ENCODE peak calls at places on chromosomes 4 and X, in five cellular contexts. M is tibial nerve, K is ovary, U is GM23338, W is HAP-1. I is an unnamed sample.

GRCh38 chr4:38235338-38235737 is 275.1 kb downstream of the PTTG2 start:
- DNase-seq in M (no peak), K (no peak), U (no peak), W (no peak), I (no peak)

GRCh38 chr4:90030953-90031352 is 96.2 kb upstream of the CCSER1 start:
- DNase-seq in M (no peak), K (no peak), U (peak; percentile 72), W (peak; percentile 31), I (no peak)

GRCh38 chr4:55612341-55612740 is 20.3 kb upstream of the PDCL2 start:
- DNase-seq in M (no peak), K (no peak), U (no peak), W (no peak), I (no peak)

GRCh38 chrX:69285401-69285871 is 120.2 kb upstream of the PJA1 start:
- DNase-seq in M (peak; percentile 25), K (peak; percentile 84), U (no peak), W (peak; percentile 74), I (peak; percentile 86)

GRCh38 chrX:46376246-46376885 is 168.9 kb downstream of the ZNF674 start:
- DNase-seq in M (no peak), K (no peak), U (peak; percentile 69), W (peak; percentile 61), I (no peak)

GRCh38 chrX:148691456-148691855 is 191.0 kb downstream of the AFF2 start:
- DNase-seq in M (no peak), K (no peak), U (no peak), W (no peak), I (no peak)

GRCh38 chrX:51332188-51332942 is at the start of gene NUDT10:
- DNase-seq in M (no peak), K (peak; percentile 76), U (peak; percentile 81), W (peak; percentile 94), I (peak; percentile 83)

GRCh38 chr4:184503869-184504300 is 29.5 kb upstream of the IRF2 start:
- DNase-seq in M (no peak), K (no peak), U (no peak), W (no peak), I (no peak)

GRCh38 chrX:24020280-24020876 is 6.6 kb downstream of the KLHL15 start:
- DNase-seq in M (no peak), K (no peak), U (no peak), W (no peak), I (no peak)

GRCh38 chr4:83782591-83782990 is 246.7 kb downstream of the GPAT3 start:
- DNase-seq in M (no peak), K (no peak), U (no peak), W (no peak), I (no peak)

GRCh38 chr4:152193059-152193458 is 342.8 kb downstream of the FBXW7 start:
- DNase-seq in M (no peak), K (no peak), U (no peak), W (no peak), I (no peak)

GRCh38 chrX:39866229-39866628 is 231.5 kb downstream of the BCOR start:
- DNase-seq in M (no peak), K (no peak), U (no peak), W (no peak), I (no peak)

GRCh38 chrX:131264665-131265064 is 24.4 kb downstream of the IGSF1 start:
- DNase-seq in M (no peak), K (no peak), U (no peak), W (no peak), I (peak; percentile 30)

GRCh38 chr4:153222162-153222789 is 18.0 kb downstream of the TRIM2 start:
- DNase-seq in M (peak; percentile 20), K (peak; percentile 68), U (peak; percentile 84), W (peak; percentile 87), I (peak; percentile 78)

GRCh38 chrX:145213504-145213903 is 33.8 kb upstream of the SPANXN1 start:
- DNase-seq in M (no peak), K (no peak), U (peak; percentile 17), W (peak; percentile 45), I (no peak)

GRCh38 chr4:113761682-113762060 is at the start of gene CAMK2D:
- DNase-seq in M (peak; percentile 66), K (peak; percentile 93), U (no peak), W (peak; percentile 92), I (peak; percentile 95)

GRCh38 chr4:150950657-150951056 is 64.4 kb downstream of the LRBA start:
- DNase-seq in M (no peak), K (no peak), U (no peak), W (no peak), I (no peak)

GRCh38 chrX:107574054-107574683 is 54.1 kb upstream of the PRPS1 start:
- DNase-seq in M (no peak), K (no peak), U (no peak), W (no peak), I (no peak)

GRCh38 chr4:152310223-152310622 is 225.7 kb downstream of the FBXW7 start:
- DNase-seq in M (no peak), K (no peak), U (peak; percentile 37), W (no peak), I (no peak)

GRCh38 chr4:144421839-144422565 is 224.0 kb upstream of the HHIP start:
- DNase-seq in M (no peak), K (no peak), U (peak; percentile 18), W (no peak), I (no peak)

GRCh38 chrX:1321689-1322088 is 14.9 kb upstream of the IL3RA start:
- DNase-seq in M (no peak), K (no peak), U (no peak), W (no peak), I (peak; percentile 6)

GRCh38 chr4:168741281-168742173 is 244.7 kb downstream of the PALLD start:
- DNase-seq in M (no peak), K (no peak), U (no peak), W (no peak), I (no peak)

GRCh38 chrX:40952855-40953254 is 132.4 kb upstream of the USP9X start:
- DNase-seq in M (no peak), K (no peak), U (no peak), W (no peak), I (no peak)

GRCh38 chrX:100745806-100746537 is 14.1 kb upstream of the SYTL4 start:
- DNase-seq in M (no peak), K (no peak), U (no peak), W (peak; percentile 85), I (no peak)

GRCh38 chr4:29829067-29829466 is 891.1 kb upstream of the PCDH7 start:
- DNase-seq in M (no peak), K (no peak), U (no peak), W (no peak), I (no peak)

GRCh38 chr4:25308266-25308665 is 4.3 kb upstream of the ZCCHC4 start:
- DNase-seq in M (no peak), K (no peak), U (no peak), W (no peak), I (no peak)

GRCh38 chr4:87912164-87913004 is 63.1 kb upstream of the SPP1 start:
- DNase-seq in M (no peak), K (no peak), U (no peak), W (no peak), I (no peak)

GRCh38 chr4:24248674-24249644 is 335.4 kb downstream of the DHX15 start:
- DNase-seq in M (no peak), K (no peak), U (no peak), W (no peak), I (peak; percentile 60)

GRCh38 chrX:87528487-87528886 is 10.9 kb downstream of the KLHL4 start:
- DNase-seq in M (no peak), K (no peak), U (peak; percentile 1), W (no peak), I (no peak)

GRCh38 chr4:182207806-182208483 is 35.3 kb upstream of the TENM3 start:
- DNase-seq in M (no peak), K (no peak), U (peak; percentile 41), W (peak; percentile 38), I (no peak)

GRCh38 chr4:43547560-43547959 is 655.0 kb downstream of the GRXCR1 start:
- DNase-seq in M (no peak), K (no peak), U (no peak), W (no peak), I (no peak)

GRCh38 chr4:139144161-139144859 is 32.7 kb downstream of the ELF2 start:
- DNase-seq in M (peak; percentile 27), K (no peak), U (peak; percentile 82), W (no peak), I (peak; percentile 40)

GRCh38 chr4:109921384-109921808 is 8.7 kb downstream of the EGF start:
- DNase-seq in M (no peak), K (no peak), U (peak; percentile 61), W (no peak), I (no peak)

GRCh38 chr4:7902826-7903225 is 36.8 kb downstream of the AFAP1 start:
- DNase-seq in M (no peak), K (no peak), U (no peak), W (no peak), I (no peak)

GRCh38 chr4:7903686-7904085 is 36.0 kb downstream of the AFAP1 start:
- DNase-seq in M (no peak), K (no peak), U (no peak), W (no peak), I (no peak)

GRCh38 chr4:7905461-7905915 is 34.2 kb downstream of the AFAP1 start:
- DNase-seq in M (peak; percentile 57), K (no peak), U (no peak), W (peak; percentile 50), I (no peak)

GRCh38 chr4:7904942-7905341 is 34.7 kb downstream of the AFAP1 start:
- DNase-seq in M (no peak), K (no peak), U (no peak), W (peak; percentile 48), I (no peak)

GRCh38 chr4:7904108-7904516 is 35.5 kb downstream of the AFAP1 start:
- DNase-seq in M (no peak), K (no peak), U (no peak), W (peak; percentile 60), I (peak; percentile 36)
- H3K4me1 ChIP-seq in M (no peaks in the 10 kb centered on the region), K (peaks cover 13% of the 10 kb centered on the region), U (peaks cover 82% of the 10 kb centered on the region), W (peaks cover 76% of the 10 kb centered on the region), I (peaks cover 20% of the 10 kb centered on the region)

GRCh38 chrX:104486691-104487090 is 79.3 kb upstream of the IL1RAPL2 start:
- DNase-seq in M (no peak), K (no peak), U (no peak), W (no peak), I (no peak)

DNA sequence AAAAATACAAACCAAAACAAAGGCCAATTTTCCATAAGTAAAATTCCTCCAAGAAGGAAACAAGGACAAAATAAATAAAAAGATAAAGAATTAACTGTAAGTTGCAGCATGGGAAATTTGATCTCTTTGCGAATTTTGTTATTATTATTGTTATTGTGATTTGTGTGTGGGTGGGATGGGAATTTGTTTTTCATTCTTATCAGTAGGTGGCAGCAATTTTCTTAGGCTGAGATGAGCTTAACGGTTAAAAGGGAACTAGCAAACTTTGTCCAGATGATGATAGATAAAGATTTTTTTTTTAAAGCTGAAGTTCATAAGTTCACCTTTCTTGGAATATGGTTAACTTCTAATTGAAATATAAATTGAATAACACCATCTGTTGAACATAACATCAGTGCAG is 83.2 kb upstream of the IL1RAPL2 start:
- DNase-seq in M (no peak), K (no peak), U (peak; percentile 30), W (no peak), I (no peak)
- H3K27me3 ChIP-seq in M (peaks cover 19% of the 10 kb centered on the region), K (no peaks in the 10 kb centered on the region), U (no peaks in the 10 kb centered on the region), W (no peaks in the 10 kb centered on the region), I (no peaks in the 10 kb centered on the region)

GRCh38 chrX:67546496-67547423 is 2.9 kb downstream of the AR start:
- DNase-seq in M (no peak), K (peak; percentile 22), U (peak; percentile 45), W (no peak), I (no peak)
- H3K4me3 ChIP-seq in M (peak overlapping the region; percentile 18), K (peak overlapping the region; percentile 54), U (peak overlapping the region; percentile 73), W (peak overlapping the region; percentile 66), I (peak overlapping the region; percentile 63)

GRCh38 chrX:72122621-72123275 is 9.0 kb downstream of the RTL5 start:
- DNase-seq in M (no peak), K (no peak), U (no peak), W (no peak), I (no peak)
- H3K4me1 ChIP-seq in M (no peaks in the 10 kb centered on the region), K (no peaks in the 10 kb centered on the region), U (peaks cover 6% of the 10 kb centered on the region), W (peaks cover 15% of the 10 kb centered on the region), I (peaks cover 20% of the 10 kb centered on the region)

GRCh38 chr4:80195441-80196139 is 1.7 kb upstream of the PRDM8 start:
- DNase-seq in M (no peak), K (no peak), U (no peak), W (no peak), I (no peak)
- H3K27me3 ChIP-seq in M (peaks cover 85% of the 10 kb centered on the region), K (no peaks in the 10 kb centered on the region), U (peaks cover 100% of the 10 kb centered on the region), W (no peaks in the 10 kb centered on the region), I (peaks cover 5% of the 10 kb centered on the region)

I was measured in right cardiac atrium.